ENCODE peak calls at places on chromosomes 12 and 14, in eight cellular contexts. One of them, this sample, is unnamed.

GRCh38 chr14:68666899-68667298 is 126.0 kb downstream of the ZFP36L1 start:
- DNase-seq in activated T-cell treated with anti-CD3 and anti-CD28 coated beads, Interleukin-2, amount 50 U/mL, for 72 hours: no peak
- DNase-seq in amniotic stem cell: no peak
- DNase-seq in germinal center: no peak
- DNase-seq in AML-193: no peak
- DNase-seq in memory B cell: no peak
- DNase-seq in kidney glomerular epithelial cell: no peak
- DNase-seq in stimulated activated CD8-positive, alpha-beta memory T cell treated with anti-CD3 and anti-CD28 coated beads, Interleukin-12 subunit alpha, Interleukin-12 subunit beta, amount 100 ng/mL, for 4 hours: no peak
- DNase-seq in this sample: no peak

GRCh38 chr14:72512925-72513324 is 381.0 kb downstream of the DPF3 start:
- DNase-seq in activated T-cell treated with anti-CD3 and anti-CD28 coated beads, Interleukin-2, amount 50 U/mL, for 72 hours: no peak
- DNase-seq in amniotic stem cell: no peak
- DNase-seq in germinal center: no peak
- DNase-seq in AML-193: no peak
- DNase-seq in memory B cell: no peak
- DNase-seq in kidney glomerular epithelial cell: no peak
- DNase-seq in stimulated activated CD8-positive, alpha-beta memory T cell treated with anti-CD3 and anti-CD28 coated beads, Interleukin-12 subunit alpha, Interleukin-12 subunit beta, amount 100 ng/mL, for 4 hours: no peak
- DNase-seq in this sample: peak

GRCh38 chr12:6426882-6427671 is 17.7 kb upstream of the CD27 start:
- DNase-seq in activated T-cell treated with anti-CD3 and anti-CD28 coated beads, Interleukin-2, amount 50 U/mL, for 72 hours: peak
- DNase-seq in amniotic stem cell: no peak
- DNase-seq in germinal center: peak
- DNase-seq in AML-193: no peak
- DNase-seq in memory B cell: peak
- DNase-seq in kidney glomerular epithelial cell: no peak
- DNase-seq in stimulated activated CD8-positive, alpha-beta memory T cell treated with anti-CD3 and anti-CD28 coated beads, Interleukin-12 subunit alpha, Interleukin-12 subunit beta, amount 100 ng/mL, for 4 hours: peak
- DNase-seq in this sample: no peak

GRCh38 chr14:91374897-91375747 is 42.5 kb downstream of the CCDC88C start:
- DNase-seq in activated T-cell treated with anti-CD3 and anti-CD28 coated beads, Interleukin-2, amount 50 U/mL, for 72 hours: no peak
- DNase-seq in amniotic stem cell: no peak
- DNase-seq in germinal center: no peak
- DNase-seq in AML-193: no peak
- DNase-seq in memory B cell: no peak
- DNase-seq in kidney glomerular epithelial cell: no peak
- DNase-seq in stimulated activated CD8-positive, alpha-beta memory T cell treated with anti-CD3 and anti-CD28 coated beads, Interleukin-12 subunit alpha, Interleukin-12 subunit beta, amount 100 ng/mL, for 4 hours: no peak
- DNase-seq in this sample: peak

GRCh38 chr14:76375484-76375883 is 453 bp upstream of the ESRRB start:
- DNase-seq in activated T-cell treated with anti-CD3 and anti-CD28 coated beads, Interleukin-2, amount 50 U/mL, for 72 hours: no peak
- DNase-seq in amniotic stem cell: no peak
- DNase-seq in germinal center: no peak
- DNase-seq in AML-193: no peak
- DNase-seq in memory B cell: no peak
- DNase-seq in kidney glomerular epithelial cell: no peak
- DNase-seq in stimulated activated CD8-positive, alpha-beta memory T cell treated with anti-CD3 and anti-CD28 coated beads, Interleukin-12 subunit alpha, Interleukin-12 subunit beta, amount 100 ng/mL, for 4 hours: no peak
- DNase-seq in this sample: no peak

GRCh38 chr12:24424889-24425600 is 475.6 kb upstream of the SOX5 start:
- DNase-seq in activated T-cell treated with anti-CD3 and anti-CD28 coated beads, Interleukin-2, amount 50 U/mL, for 72 hours: peak
- DNase-seq in amniotic stem cell: no peak
- DNase-seq in germinal center: no peak
- DNase-seq in AML-193: no peak
- DNase-seq in memory B cell: no peak
- DNase-seq in kidney glomerular epithelial cell: no peak
- DNase-seq in stimulated activated CD8-positive, alpha-beta memory T cell treated with anti-CD3 and anti-CD28 coated beads, Interleukin-12 subunit alpha, Interleukin-12 subunit beta, amount 100 ng/mL, for 4 hours: no peak
- DNase-seq in this sample: no peak

GRCh38 chr12:124679533-124680371 is 112.3 kb upstream of the NCOR2 start:
- DNase-seq in activated T-cell treated with anti-CD3 and anti-CD28 coated beads, Interleukin-2, amount 50 U/mL, for 72 hours: no peak
- DNase-seq in amniotic stem cell: no peak
- DNase-seq in germinal center: no peak
- DNase-seq in AML-193: no peak
- DNase-seq in memory B cell: no peak
- DNase-seq in kidney glomerular epithelial cell: no peak
- DNase-seq in stimulated activated CD8-positive, alpha-beta memory T cell treated with anti-CD3 and anti-CD28 coated beads, Interleukin-12 subunit alpha, Interleukin-12 subunit beta, amount 100 ng/mL, for 4 hours: no peak
- DNase-seq in this sample: no peak

GRCh38 chr12:13425766-13426165 is 229.2 kb downstream of the EMP1 start:
- DNase-seq in activated T-cell treated with anti-CD3 and anti-CD28 coated beads, Interleukin-2, amount 50 U/mL, for 72 hours: no peak
- DNase-seq in amniotic stem cell: no peak
- DNase-seq in germinal center: no peak
- DNase-seq in AML-193: no peak
- DNase-seq in memory B cell: no peak
- DNase-seq in kidney glomerular epithelial cell: peak
- DNase-seq in stimulated activated CD8-positive, alpha-beta memory T cell treated with anti-CD3 and anti-CD28 coated beads, Interleukin-12 subunit alpha, Interleukin-12 subunit beta, amount 100 ng/mL, for 4 hours: no peak
- DNase-seq in this sample: no peak

GRCh38 chr12:105741786-105742566 is 396.8 kb downstream of the NUAK1 start:
- DNase-seq in activated T-cell treated with anti-CD3 and anti-CD28 coated beads, Interleukin-2, amount 50 U/mL, for 72 hours: no peak
- DNase-seq in amniotic stem cell: peak
- DNase-seq in germinal center: no peak
- DNase-seq in AML-193: no peak
- DNase-seq in memory B cell: no peak
- DNase-seq in kidney glomerular epithelial cell: no peak
- DNase-seq in stimulated activated CD8-positive, alpha-beta memory T cell treated with anti-CD3 and anti-CD28 coated beads, Interleukin-12 subunit alpha, Interleukin-12 subunit beta, amount 100 ng/mL, for 4 hours: no peak
- DNase-seq in this sample: peak

GRCh38 chr12:49020441-49020840 is 1.9 kb upstream of the PRKAG1 start:
- DNase-seq in activated T-cell treated with anti-CD3 and anti-CD28 coated beads, Interleukin-2, amount 50 U/mL, for 72 hours: no peak
- DNase-seq in amniotic stem cell: no peak
- DNase-seq in germinal center: no peak
- DNase-seq in AML-193: no peak
- DNase-seq in memory B cell: no peak
- DNase-seq in kidney glomerular epithelial cell: no peak
- DNase-seq in stimulated activated CD8-positive, alpha-beta memory T cell treated with anti-CD3 and anti-CD28 coated beads, Interleukin-12 subunit alpha, Interleukin-12 subunit beta, amount 100 ng/mL, for 4 hours: no peak
- DNase-seq in this sample: no peak

GRCh38 chr12:62976110-62976640 is 41.2 kb upstream of the PPM1H start:
- DNase-seq in activated T-cell treated with anti-CD3 and anti-CD28 coated beads, Interleukin-2, amount 50 U/mL, for 72 hours: no peak
- DNase-seq in amniotic stem cell: no peak
- DNase-seq in germinal center: no peak
- DNase-seq in AML-193: no peak
- DNase-seq in memory B cell: no peak
- DNase-seq in kidney glomerular epithelial cell: no peak
- DNase-seq in stimulated activated CD8-positive, alpha-beta memory T cell treated with anti-CD3 and anti-CD28 coated beads, Interleukin-12 subunit alpha, Interleukin-12 subunit beta, amount 100 ng/mL, for 4 hours: no peak
- DNase-seq in this sample: no peak

GRCh38 chr12:52217223-52217622 is 15.8 kb upstream of the KRT7 start:
- DNase-seq in activated T-cell treated with anti-CD3 and anti-CD28 coated beads, Interleukin-2, amount 50 U/mL, for 72 hours: no peak
- DNase-seq in amniotic stem cell: no peak
- DNase-seq in germinal center: no peak
- DNase-seq in AML-193: no peak
- DNase-seq in memory B cell: no peak
- DNase-seq in kidney glomerular epithelial cell: no peak
- DNase-seq in stimulated activated CD8-positive, alpha-beta memory T cell treated with anti-CD3 and anti-CD28 coated beads, Interleukin-12 subunit alpha, Interleukin-12 subunit beta, amount 100 ng/mL, for 4 hours: no peak
- DNase-seq in this sample: no peak

GRCh38 chr14:100348253-100348729 is 25.2 kb downstream of the SLC25A47 start:
- DNase-seq in activated T-cell treated with anti-CD3 and anti-CD28 coated beads, Interleukin-2, amount 50 U/mL, for 72 hours: no peak
- DNase-seq in amniotic stem cell: no peak
- DNase-seq in germinal center: no peak
- DNase-seq in AML-193: no peak
- DNase-seq in memory B cell: no peak
- DNase-seq in kidney glomerular epithelial cell: no peak
- DNase-seq in stimulated activated CD8-positive, alpha-beta memory T cell treated with anti-CD3 and anti-CD28 coated beads, Interleukin-12 subunit alpha, Interleukin-12 subunit beta, amount 100 ng/mL, for 4 hours: no peak
- DNase-seq in this sample: no peak

GRCh38 chr12:84507914-84508313 is 404.7 kb downstream of the SLC6A15 start:
- DNase-seq in activated T-cell treated with anti-CD3 and anti-CD28 coated beads, Interleukin-2, amount 50 U/mL, for 72 hours: no peak
- DNase-seq in amniotic stem cell: no peak
- DNase-seq in germinal center: no peak
- DNase-seq in AML-193: no peak
- DNase-seq in memory B cell: no peak
- DNase-seq in kidney glomerular epithelial cell: no peak
- DNase-seq in stimulated activated CD8-positive, alpha-beta memory T cell treated with anti-CD3 and anti-CD28 coated beads, Interleukin-12 subunit alpha, Interleukin-12 subunit beta, amount 100 ng/mL, for 4 hours: no peak
- DNase-seq in this sample: no peak

GRCh38 chr12:13362260-13362841 is 165.8 kb downstream of the EMP1 start:
- DNase-seq in activated T-cell treated with anti-CD3 and anti-CD28 coated beads, Interleukin-2, amount 50 U/mL, for 72 hours: peak
- DNase-seq in amniotic stem cell: no peak
- DNase-seq in germinal center: peak
- DNase-seq in AML-193: peak
- DNase-seq in memory B cell: peak
- DNase-seq in kidney glomerular epithelial cell: peak
- DNase-seq in stimulated activated CD8-positive, alpha-beta memory T cell treated with anti-CD3 and anti-CD28 coated beads, Interleukin-12 subunit alpha, Interleukin-12 subunit beta, amount 100 ng/mL, for 4 hours: no peak
- DNase-seq in this sample: peak

GRCh38 chr12:12837025-12837872 is 24.1 kb downstream of the DDX47 start:
- DNase-seq in activated T-cell treated with anti-CD3 and anti-CD28 coated beads, Interleukin-2, amount 50 U/mL, for 72 hours: peak
- DNase-seq in amniotic stem cell: peak
- DNase-seq in germinal center: peak
- DNase-seq in AML-193: peak
- DNase-seq in memory B cell: no peak
- DNase-seq in kidney glomerular epithelial cell: peak
- DNase-seq in stimulated activated CD8-positive, alpha-beta memory T cell treated with anti-CD3 and anti-CD28 coated beads, Interleukin-12 subunit alpha, Interleukin-12 subunit beta, amount 100 ng/mL, for 4 hours: peak
- DNase-seq in this sample: no peak

GRCh38 chr14:61337893-61338292 is 16.5 kb downstream of the PRKCH start:
- DNase-seq in activated T-cell treated with anti-CD3 and anti-CD28 coated beads, Interleukin-2, amount 50 U/mL, for 72 hours: peak
- DNase-seq in amniotic stem cell: no peak
- DNase-seq in germinal center: no peak
- DNase-seq in AML-193: no peak
- DNase-seq in memory B cell: no peak
- DNase-seq in kidney glomerular epithelial cell: no peak
- DNase-seq in stimulated activated CD8-positive, alpha-beta memory T cell treated with anti-CD3 and anti-CD28 coated beads, Interleukin-12 subunit alpha, Interleukin-12 subunit beta, amount 100 ng/mL, for 4 hours: no peak
- DNase-seq in this sample: no peak

GRCh38 chr12:62744551-62744950 is 190.4 kb downstream of the PPM1H start:
- DNase-seq in activated T-cell treated with anti-CD3 and anti-CD28 coated beads, Interleukin-2, amount 50 U/mL, for 72 hours: no peak
- DNase-seq in amniotic stem cell: no peak
- DNase-seq in germinal center: no peak
- DNase-seq in AML-193: no peak
- DNase-seq in memory B cell: no peak
- DNase-seq in kidney glomerular epithelial cell: no peak
- DNase-seq in stimulated activated CD8-positive, alpha-beta memory T cell treated with anti-CD3 and anti-CD28 coated beads, Interleukin-12 subunit alpha, Interleukin-12 subunit beta, amount 100 ng/mL, for 4 hours: no peak
- DNase-seq in this sample: no peak

GRCh38 chr12:26119391-26119981 is 5.4 kb downstream of the BHLHE41 start:
- DNase-seq in activated T-cell treated with anti-CD3 and anti-CD28 coated beads, Interleukin-2, amount 50 U/mL, for 72 hours: peak
- DNase-seq in amniotic stem cell: peak
- DNase-seq in germinal center: no peak
- DNase-seq in AML-193: peak
- DNase-seq in memory B cell: no peak
- DNase-seq in kidney glomerular epithelial cell: peak
- DNase-seq in stimulated activated CD8-positive, alpha-beta memory T cell treated with anti-CD3 and anti-CD28 coated beads, Interleukin-12 subunit alpha, Interleukin-12 subunit beta, amount 100 ng/mL, for 4 hours: no peak
- DNase-seq in this sample: peak

GRCh38 chr12:64318605-64319004 is 72.0 kb downstream of the C12orf56 start:
- DNase-seq in activated T-cell treated with anti-CD3 and anti-CD28 coated beads, Interleukin-2, amount 50 U/mL, for 72 hours: no peak
- DNase-seq in amniotic stem cell: no peak
- DNase-seq in germinal center: no peak
- DNase-seq in AML-193: no peak
- DNase-seq in memory B cell: no peak
- DNase-seq in kidney glomerular epithelial cell: no peak
- DNase-seq in stimulated activated CD8-positive, alpha-beta memory T cell treated with anti-CD3 and anti-CD28 coated beads, Interleukin-12 subunit alpha, Interleukin-12 subunit beta, amount 100 ng/mL, for 4 hours: no peak
- DNase-seq in this sample: no peak

GRCh38 chr14:92551066-92551841 is 37.7 kb downstream of the RIN3 start:
- DNase-seq in activated T-cell treated with anti-CD3 and anti-CD28 coated beads, Interleukin-2, amount 50 U/mL, for 72 hours: no peak
- DNase-seq in amniotic stem cell: no peak
- DNase-seq in germinal center: peak
- DNase-seq in AML-193: no peak
- DNase-seq in memory B cell: no peak
- DNase-seq in kidney glomerular epithelial cell: no peak
- DNase-seq in stimulated activated CD8-positive, alpha-beta memory T cell treated with anti-CD3 and anti-CD28 coated beads, Interleukin-12 subunit alpha, Interleukin-12 subunit beta, amount 100 ng/mL, for 4 hours: no peak
- DNase-seq in this sample: no peak

GRCh38 chr12:92032965-92033364 is 112.7 kb downstream of the BTG1 start:
- DNase-seq in activated T-cell treated with anti-CD3 and anti-CD28 coated beads, Interleukin-2, amount 50 U/mL, for 72 hours: no peak
- DNase-seq in amniotic stem cell: no peak
- DNase-seq in germinal center: no peak
- DNase-seq in AML-193: no peak
- DNase-seq in memory B cell: no peak
- DNase-seq in kidney glomerular epithelial cell: no peak
- DNase-seq in stimulated activated CD8-positive, alpha-beta memory T cell treated with anti-CD3 and anti-CD28 coated beads, Interleukin-12 subunit alpha, Interleukin-12 subunit beta, amount 100 ng/mL, for 4 hours: no peak
- DNase-seq in this sample: no peak

GRCh38 chr12:49548822-49549648 is 10.2 kb downstream of the KCNH3 start:
- DNase-seq in activated T-cell treated with anti-CD3 and anti-CD28 coated beads, Interleukin-2, amount 50 U/mL, for 72 hours: peak
- DNase-seq in amniotic stem cell: no peak
- DNase-seq in germinal center: peak
- DNase-seq in AML-193: no peak
- DNase-seq in memory B cell: no peak
- DNase-seq in kidney glomerular epithelial cell: no peak
- DNase-seq in stimulated activated CD8-positive, alpha-beta memory T cell treated with anti-CD3 and anti-CD28 coated beads, Interleukin-12 subunit alpha, Interleukin-12 subunit beta, amount 100 ng/mL, for 4 hours: no peak
- DNase-seq in this sample: no peak

GRCh38 chr14:34232790-34233189 is 229.2 kb downstream of the SPTSSA start:
- DNase-seq in activated T-cell treated with anti-CD3 and anti-CD28 coated beads, Interleukin-2, amount 50 U/mL, for 72 hours: no peak
- DNase-seq in amniotic stem cell: no peak
- DNase-seq in germinal center: no peak
- DNase-seq in AML-193: no peak
- DNase-seq in memory B cell: no peak
- DNase-seq in kidney glomerular epithelial cell: no peak
- DNase-seq in stimulated activated CD8-positive, alpha-beta memory T cell treated with anti-CD3 and anti-CD28 coated beads, Interleukin-12 subunit alpha, Interleukin-12 subunit beta, amount 100 ng/mL, for 4 hours: no peak
- DNase-seq in this sample: no peak

GRCh38 chr12:104183443-104183842 is 32.1 kb upstream of the TXNRD1 start:
- DNase-seq in activated T-cell treated with anti-CD3 and anti-CD28 coated beads, Interleukin-2, amount 50 U/mL, for 72 hours: no peak
- DNase-seq in amniotic stem cell: no peak
- DNase-seq in germinal center: no peak
- DNase-seq in AML-193: no peak
- DNase-seq in memory B cell: no peak
- DNase-seq in kidney glomerular epithelial cell: no peak
- DNase-seq in stimulated activated CD8-positive, alpha-beta memory T cell treated with anti-CD3 and anti-CD28 coated beads, Interleukin-12 subunit alpha, Interleukin-12 subunit beta, amount 100 ng/mL, for 4 hours: no peak
- DNase-seq in this sample: no peak

GRCh38 chr12:2692156-2692555 is 102.6 kb upstream of the FKBP4 start:
- DNase-seq in activated T-cell treated with anti-CD3 and anti-CD28 coated beads, Interleukin-2, amount 50 U/mL, for 72 hours: no peak
- DNase-seq in amniotic stem cell: no peak
- DNase-seq in germinal center: no peak
- DNase-seq in AML-193: no peak
- DNase-seq in memory B cell: no peak
- DNase-seq in kidney glomerular epithelial cell: no peak
- DNase-seq in stimulated activated CD8-positive, alpha-beta memory T cell treated with anti-CD3 and anti-CD28 coated beads, Interleukin-12 subunit alpha, Interleukin-12 subunit beta, amount 100 ng/mL, for 4 hours: no peak
- DNase-seq in this sample: no peak

GRCh38 chr12:75289678-75290200 is 40.4 kb downstream of the CAPS2 start:
- DNase-seq in activated T-cell treated with anti-CD3 and anti-CD28 coated beads, Interleukin-2, amount 50 U/mL, for 72 hours: no peak
- DNase-seq in amniotic stem cell: peak
- DNase-seq in germinal center: no peak
- DNase-seq in AML-193: no peak
- DNase-seq in memory B cell: no peak
- DNase-seq in kidney glomerular epithelial cell: peak
- DNase-seq in stimulated activated CD8-positive, alpha-beta memory T cell treated with anti-CD3 and anti-CD28 coated beads, Interleukin-12 subunit alpha, Interleukin-12 subunit beta, amount 100 ng/mL, for 4 hours: no peak
- DNase-seq in this sample: no peak

GRCh38 chr12:31456562-31456961 is 130.6 kb upstream of the SINHCAF start:
- DNase-seq in activated T-cell treated with anti-CD3 and anti-CD28 coated beads, Interleukin-2, amount 50 U/mL, for 72 hours: no peak
- DNase-seq in amniotic stem cell: no peak
- DNase-seq in germinal center: no peak
- DNase-seq in AML-193: no peak
- DNase-seq in memory B cell: no peak
- DNase-seq in kidney glomerular epithelial cell: no peak
- DNase-seq in stimulated activated CD8-positive, alpha-beta memory T cell treated with anti-CD3 and anti-CD28 coated beads, Interleukin-12 subunit alpha, Interleukin-12 subunit beta, amount 100 ng/mL, for 4 hours: no peak
- DNase-seq in this sample: no peak

GRCh38 chr12:127562781-127563180 is 704.2 kb upstream of the TMEM132C start:
- DNase-seq in activated T-cell treated with anti-CD3 and anti-CD28 coated beads, Interleukin-2, amount 50 U/mL, for 72 hours: no peak
- DNase-seq in amniotic stem cell: no peak
- DNase-seq in germinal center: no peak
- DNase-seq in AML-193: no peak
- DNase-seq in memory B cell: no peak
- DNase-seq in kidney glomerular epithelial cell: no peak
- DNase-seq in stimulated activated CD8-positive, alpha-beta memory T cell treated with anti-CD3 and anti-CD28 coated beads, Interleukin-12 subunit alpha, Interleukin-12 subunit beta, amount 100 ng/mL, for 4 hours: no peak
- DNase-seq in this sample: no peak

GRCh38 chr14:50230601-50231474 is 540 bp downstream of the SOS2 start:
- DNase-seq in activated T-cell treated with anti-CD3 and anti-CD28 coated beads, Interleukin-2, amount 50 U/mL, for 72 hours: peak
- DNase-seq in amniotic stem cell: peak
- DNase-seq in germinal center: peak
- DNase-seq in AML-193: peak
- DNase-seq in memory B cell: no peak
- DNase-seq in kidney glomerular epithelial cell: peak
- DNase-seq in stimulated activated CD8-positive, alpha-beta memory T cell treated with anti-CD3 and anti-CD28 coated beads, Interleukin-12 subunit alpha, Interleukin-12 subunit beta, amount 100 ng/mL, for 4 hours: peak
- DNase-seq in this sample: peak

GRCh38 chr14:59317782-59318505 is 129.5 kb downstream of the DAAM1 start:
- DNase-seq in activated T-cell treated with anti-CD3 and anti-CD28 coated beads, Interleukin-2, amount 50 U/mL, for 72 hours: no peak
- DNase-seq in amniotic stem cell: no peak
- DNase-seq in germinal center: no peak
- DNase-seq in AML-193: no peak
- DNase-seq in memory B cell: no peak
- DNase-seq in kidney glomerular epithelial cell: no peak
- DNase-seq in stimulated activated CD8-positive, alpha-beta memory T cell treated with anti-CD3 and anti-CD28 coated beads, Interleukin-12 subunit alpha, Interleukin-12 subunit beta, amount 100 ng/mL, for 4 hours: no peak
- DNase-seq in this sample: no peak

GRCh38 chr12:124543052-124543590 is 24.3 kb downstream of the NCOR2 start:
- DNase-seq in activated T-cell treated with anti-CD3 and anti-CD28 coated beads, Interleukin-2, amount 50 U/mL, for 72 hours: no peak
- DNase-seq in amniotic stem cell: no peak
- DNase-seq in germinal center: no peak
- DNase-seq in AML-193: no peak
- DNase-seq in memory B cell: peak
- DNase-seq in kidney glomerular epithelial cell: peak
- DNase-seq in stimulated activated CD8-positive, alpha-beta memory T cell treated with anti-CD3 and anti-CD28 coated beads, Interleukin-12 subunit alpha, Interleukin-12 subunit beta, amount 100 ng/mL, for 4 hours: no peak
- DNase-seq in this sample: no peak

GRCh38 chr14:90137807-90138206 is 76.0 kb downstream of the KCNK13 start:
- DNase-seq in activated T-cell treated with anti-CD3 and anti-CD28 coated beads, Interleukin-2, amount 50 U/mL, for 72 hours: no peak
- DNase-seq in amniotic stem cell: no peak
- DNase-seq in germinal center: no peak
- DNase-seq in AML-193: no peak
- DNase-seq in memory B cell: no peak
- DNase-seq in kidney glomerular epithelial cell: no peak
- DNase-seq in stimulated activated CD8-positive, alpha-beta memory T cell treated with anti-CD3 and anti-CD28 coated beads, Interleukin-12 subunit alpha, Interleukin-12 subunit beta, amount 100 ng/mL, for 4 hours: no peak
- DNase-seq in this sample: no peak

GRCh38 chr14:53180272-53181221 is 27.4 kb upstream of the DDHD1 start:
- DNase-seq in activated T-cell treated with anti-CD3 and anti-CD28 coated beads, Interleukin-2, amount 50 U/mL, for 72 hours: peak
- DNase-seq in amniotic stem cell: no peak
- DNase-seq in germinal center: no peak
- DNase-seq in AML-193: no peak
- DNase-seq in memory B cell: peak
- DNase-seq in kidney glomerular epithelial cell: no peak
- DNase-seq in stimulated activated CD8-positive, alpha-beta memory T cell treated with anti-CD3 and anti-CD28 coated beads, Interleukin-12 subunit alpha, Interleukin-12 subunit beta, amount 100 ng/mL, for 4 hours: no peak
- DNase-seq in this sample: no peak

This sample was measured in cerebellum.